ENCODE peak calls at places on chromosome 22, in five cellular contexts. Y is A549, L is H1, B is IMR-90, O is K562. P is an unnamed sample.

GRCh38 chr22:36900880-36901279 is 12.5 kb upstream of the CSF2RB start:
- DNase-seq in Y (no peak), L (peak), B (no peak), O (no peak), P (no peak)

GRCh38 chr22:43849731-43850130 is 12.6 kb downstream of the SULT4A1 start:
- DNase-seq in Y (no peak), L (no peak), B (no peak), O (no peak), P (no peak)

GRCh38 chr22:21936151-21936778 is 16.4 kb downstream of the PPM1F start:
- DNase-seq in Y (no peak), L (no peak), B (peak), O (peak), P (no peak)

GRCh38 chr22:31822523-31822922 is 68.7 kb downstream of the DEPDC5 start:
- DNase-seq in Y (no peak), L (no peak), B (no peak), O (no peak), P (no peak)

GRCh38 chr22:37604875-37605274 is 3.8 kb upstream of the GGA1 start:
- DNase-seq in Y (no peak), L (no peak), B (no peak), O (no peak), P (no peak)

GRCh38 chr22:37601203-37601539 is 7.5 kb upstream of the GGA1 start:
- DNase-seq in Y (no peak), L (no peak), B (no peak), O (no peak), P (no peak)

GRCh38 chr22:37661160-37661924 is 2.8 kb downstream of the PDXP start:
- DNase-seq in Y (no peak), L (no peak), B (peak), O (peak), P (peak)

GRCh38 chr22:49927483-49928184 is 9.2 kb downstream of the CRELD2 start:
- DNase-seq in Y (no peak), L (no peak), B (no peak), O (no peak), P (no peak)

GRCh38 chr22:26673485-26673884 is 16.1 kb downstream of the MIAT start:
- DNase-seq in Y (no peak), L (no peak), B (no peak), O (peak), P (no peak)

GRCh38 chr22:27666272-27666997 is 135.1 kb downstream of the MN1 start:
- DNase-seq in Y (no peak), L (no peak), B (no peak), O (no peak), P (no peak)

GRCh38 chr22:19106886-19107729 is 15.1 kb downstream of the DGCR2 start:
- DNase-seq in Y (no peak), L (no peak), B (no peak), O (no peak), P (no peak)

DNA sequence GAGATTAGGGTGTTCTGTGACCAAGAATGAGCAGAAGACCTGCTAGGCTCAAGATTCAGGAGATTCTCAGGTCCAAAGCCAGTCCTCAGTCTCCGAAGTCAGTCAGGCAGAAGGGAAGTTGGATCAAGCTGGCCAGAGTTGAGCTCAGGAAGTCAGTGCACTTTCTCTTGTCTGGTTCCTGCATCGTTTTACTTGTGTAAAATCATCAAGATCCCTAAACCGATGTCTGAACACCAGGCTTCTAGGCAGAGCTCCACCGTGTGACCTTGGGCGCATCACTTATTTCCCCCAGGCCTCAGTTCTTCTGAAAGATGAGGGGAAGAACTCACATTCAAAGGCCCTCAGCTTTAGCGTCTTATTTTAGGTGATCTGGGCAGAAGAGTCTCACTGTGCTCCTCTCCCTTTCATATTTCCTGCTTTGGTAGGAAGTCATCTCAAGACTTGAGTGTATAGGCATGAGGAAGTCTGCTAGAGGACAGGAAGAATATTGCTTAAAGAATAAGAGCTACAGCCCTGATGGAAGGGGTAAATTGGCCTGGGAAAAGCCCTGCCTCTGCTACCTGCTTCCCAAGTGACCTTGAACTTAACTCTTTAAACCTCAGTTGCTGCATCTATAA is 20.2 kb downstream of the NF2 start:
- DNase-seq in Y (no peak), L (no peak), B (no peak), O (no peak), P (no peak)
- TF ChIP-seq MAFK in Y (no peak), L (no peak), B (no peak), O (no peak), P (no peak)

GRCh38 chr22:20577549-20577975 is 70.2 kb downstream of the MED15 start:
- DNase-seq in Y (no peak), L (no peak), B (no peak), O (peak), P (no peak)

GRCh38 chr22:20576445-20576816 is 69.0 kb downstream of the MED15 start:
- DNase-seq in Y (no peak), L (no peak), B (no peak), O (no peak), P (no peak)

GRCh38 chr22:20578192-20578591 is 70.8 kb downstream of the MED15 start:
- DNase-seq in Y (no peak), L (no peak), B (no peak), O (no peak), P (no peak)

GRCh38 chr22:20575724-20576444 is 68.5 kb downstream of the MED15 start:
- DNase-seq in Y (no peak), L (no peak), B (no peak), O (no peak), P (no peak)

GRCh38 chr22:20577045-20577444 is 69.6 kb downstream of the MED15 start:
- DNase-seq in Y (no peak), L (no peak), B (no peak), O (no peak), P (no peak)
- TF ChIP-seq MAFK in Y (no peak), L (no peak), B (no peak), O (no peak), P (no peak)

GRCh38 chr22:17570851-17571631 is 7.7 kb downstream of the SLC25A18 start:
- DNase-seq in Y (no peak), L (no peak), B (peak), O (no peak), P (no peak)

GRCh38 chr22:17575151-17575550 is 11.9 kb downstream of the SLC25A18 start:
- DNase-seq in Y (no peak), L (no peak), B (no peak), O (no peak), P (no peak)

GRCh38 chr22:17566776-17567175 is 3.5 kb downstream of the SLC25A18 start:
- DNase-seq in Y (no peak), L (no peak), B (no peak), O (no peak), P (no peak)

GRCh38 chr22:17565986-17566687 is 2.8 kb downstream of the SLC25A18 start:
- DNase-seq in Y (no peak), L (no peak), B (no peak), O (no peak), P (no peak)

DNA sequence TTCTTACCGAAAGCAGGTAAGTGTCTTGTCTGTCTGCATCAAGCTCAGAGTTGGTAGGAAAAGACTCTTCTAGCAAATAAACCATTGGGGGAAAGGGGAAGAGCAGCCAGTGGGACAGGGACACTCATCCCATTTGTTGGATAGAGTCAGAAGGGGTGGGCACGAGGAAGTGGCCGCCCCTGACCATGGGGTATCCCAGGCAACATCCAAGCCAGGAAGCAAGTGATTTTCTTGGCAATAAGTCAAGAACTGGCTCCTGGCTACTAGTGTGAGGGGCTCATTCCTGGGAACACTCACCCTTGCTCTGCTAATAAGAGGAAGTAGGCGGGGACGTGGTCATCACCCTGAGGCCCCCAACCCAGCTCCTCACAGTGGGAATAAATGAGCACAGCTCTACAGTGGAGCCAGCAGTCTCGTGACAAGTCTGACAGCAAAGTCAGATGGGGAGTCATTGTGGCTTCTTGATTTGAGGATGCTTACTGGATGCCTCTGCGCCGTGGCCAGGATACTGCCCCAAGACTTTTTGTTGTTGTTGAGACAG is 6.7 kb downstream of the SLC25A18 start:
- DNase-seq in Y (no peak), L (no peak), B (peak), O (no peak), P (no peak)
- TF ChIP-seq MAFK in Y (no peak), L (no peak), B (no peak), O (no peak), P (no peak)

GRCh38 chr22:23067023-23067650 is 3.2 kb upstream of the GNAZ start:
- DNase-seq in Y (no peak), L (peak), B (no peak), O (no peak), P (no peak)
- TF ChIP-seq MAFK in Y (no peak), L (no peak), B (no peak), O (no peak), P (no peak)

GRCh38 chr22:40627612-40628011 is 8.9 kb downstream of the MRTFA start:
- DNase-seq in Y (no peak), L (no peak), B (no peak), O (no peak), P (no peak)
- TF ChIP-seq MAFK in Y (peak), L (no peak), B (no peak), O (no peak), P (no peak)

GRCh38 chr22:35335936-35336781 is 36.5 kb downstream of the TOM1 start:
- DNase-seq in Y (no peak), L (no peak), B (no peak), O (no peak), P (no peak)

GRCh38 chr22:35335468-35335867 is 35.8 kb downstream of the TOM1 start:
- DNase-seq in Y (no peak), L (no peak), B (no peak), O (no peak), P (no peak)

GRCh38 chr22:35330258-35330861 is 30.7 kb downstream of the TOM1 start:
- DNase-seq in Y (no peak), L (no peak), B (peak), O (no peak), P (no peak)

GRCh38 chr22:35333220-35333619 is 33.5 kb downstream of the TOM1 start:
- DNase-seq in Y (no peak), L (no peak), B (no peak), O (no peak), P (no peak)

GRCh38 chr22:35334010-35334409 is 34.3 kb downstream of the TOM1 start:
- DNase-seq in Y (no peak), L (no peak), B (no peak), O (no peak), P (no peak)
- TF ChIP-seq MAFK in Y (no peak), L (no peak), B (no peak), O (no peak), P (no peak)

GRCh38 chr22:35894464-35894878 is 134.2 kb downstream of the RBFOX2 start:
- DNase-seq in Y (no peak), L (no peak), B (no peak), O (no peak), P (no peak)
- TF ChIP-seq MAFK in Y (no peak), L (no peak), B (no peak), O (no peak), P (no peak)

GRCh38 chr22:39129081-39129480 is 23.4 kb downstream of the CBX7 start:
- DNase-seq in Y (no peak), L (no peak), B (no peak), O (no peak), P (peak)
- TF ChIP-seq MAFK in Y (no peak), L (no peak), B (no peak), O (no peak), P (no peak)

GRCh38 chr22:48299124-48299523 is 1528.5 kb downstream of the BRD1 start:
- DNase-seq in Y (no peak), L (no peak), B (no peak), O (no peak), P (no peak)

GRCh38 chr22:48301421-48301820 is 1526.3 kb downstream of the BRD1 start:
- DNase-seq in Y (no peak), L (no peak), B (no peak), O (no peak), P (no peak)

GRCh38 chr22:48300877-48301276 is 1526.8 kb downstream of the BRD1 start:
- DNase-seq in Y (no peak), L (no peak), B (no peak), O (no peak), P (no peak)

GRCh38 chr22:48301908-48302307 is 1525.8 kb downstream of the BRD1 start:
- DNase-seq in Y (no peak), L (no peak), B (no peak), O (no peak), P (no peak)

DNA sequence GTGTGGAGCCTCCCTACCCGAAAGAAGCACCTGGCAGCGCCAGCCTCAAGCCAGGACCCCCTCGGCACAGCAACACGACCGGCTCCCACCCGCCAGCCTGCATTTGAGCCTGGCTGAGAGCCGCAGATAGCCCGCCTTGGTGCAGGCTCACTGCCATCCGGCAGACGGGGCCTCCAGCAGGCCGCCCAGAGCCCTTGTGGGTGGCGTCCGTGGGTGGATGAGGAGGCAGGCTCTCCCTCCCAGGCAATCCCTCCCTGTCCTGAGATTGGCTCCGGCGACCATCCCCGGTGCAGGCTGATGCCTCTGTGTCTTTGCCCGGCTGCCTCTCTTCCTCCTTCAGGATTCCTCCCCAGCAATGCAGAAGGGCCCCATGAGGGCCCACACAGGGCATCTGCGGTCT is 1527.9 kb downstream of the BRD1 start:
- DNase-seq in Y (no peak), L (no peak), B (no peak), O (no peak), P (no peak)
- TF ChIP-seq MAFK in Y (no peak), L (no peak), B (no peak), O (no peak), P (no peak)

P was measured in HepG2.